ENCODE peak calls at places on chromosomes 2 and 18, in four cellular contexts. X is cardiac fibroblast, A is K562, H is HL-60. M is an unnamed sample.

GRCh38 chr18:2655954-2656236 is 369 bp downstream of the SMCHD1 start:
- DNase-seq in X (no peak), A (no peak), H (no peak), M (no peak)

GRCh38 chr2:55045685-55046221 is 4.5 kb downstream of the RTN4 start:
- DNase-seq in X (no peak), A (no peak), H (no peak), M (no peak)

GRCh38 chr2:45649457-45649854 is 2.0 kb upstream of the PRKCE start:
- DNase-seq in X (peak), A (no peak), H (no peak), M (no peak)

GRCh38 chr2:55862673-55863390 is 60.8 kb downstream of the EFEMP1 start:
- DNase-seq in X (peak), A (no peak), H (no peak), M (no peak)

GRCh38 chr2:191499874-191500565 is 177.9 kb upstream of the NABP1 start:
- DNase-seq in X (no peak), A (no peak), H (no peak), M (no peak)

GRCh38 chr18:64127172-64127571 is 21.7 kb downstream of the LINC00305 start:
- DNase-seq in X (no peak), A (no peak), H (no peak), M (no peak)

GRCh38 chr2:179619947-179620467 is 241.4 kb downstream of the ZNF385B start:
- DNase-seq in X (no peak), A (no peak), H (no peak), M (no peak)

GRCh38 chr2:111945444-111946293 is 47.3 kb downstream of the MERTK start:
- DNase-seq in X (no peak), A (no peak), H (no peak), M (no peak)

GRCh38 chr2:220077488-220077887 is 450.1 kb downstream of the SLC4A3 start:
- DNase-seq in X (peak), A (no peak), H (no peak), M (no peak)

GRCh38 chr2:162768646-162769045 is 69.9 kb downstream of the KCNH7 start:
- DNase-seq in X (no peak), A (no peak), H (no peak), M (no peak)

GRCh38 chr2:144325086-144325485 is 194.8 kb downstream of the ZEB2 start:
- DNase-seq in X (no peak), A (no peak), H (no peak), M (no peak)

GRCh38 chr2:111534816-111535803 is 348.9 kb downstream of the ANAPC1 start:
- DNase-seq in X (peak), A (no peak), H (no peak), M (no peak)

GRCh38 chr18:5414546-5414945 is 119.0 kb upstream of the ZBTB14 start:
- DNase-seq in X (no peak), A (no peak), H (no peak), M (peak)

GRCh38 chr2:213664817-213665216 is 380.6 kb downstream of the SPAG16 start:
- DNase-seq in X (no peak), A (no peak), H (no peak), M (no peak)

GRCh38 chr2:64599469-64599868 is 54.2 kb downstream of the SERTAD2 start:
- DNase-seq in X (no peak), A (no peak), H (no peak), M (no peak)

GRCh38 chr2:203623104-203623503 is 83.3 kb upstream of the CD28 start:
- DNase-seq in X (peak), A (no peak), H (no peak), M (no peak)

GRCh38 chr2:40087434-40087833 is 308.4 kb upstream of the THUMPD2 start:
- DNase-seq in X (peak), A (no peak), H (no peak), M (no peak)

GRCh38 chr2:1708476-1709334 is 35.6 kb downstream of the PXDN start:
- DNase-seq in X (peak), A (no peak), H (no peak), M (no peak)

GRCh38 chr18:33611525-33612135 is 33.6 kb downstream of the ASXL3 start:
- DNase-seq in X (no peak), A (no peak), H (no peak), M (no peak)

GRCh38 chr2:82027901-82028570 is 1723.5 kb upstream of the LRRTM1 start:
- DNase-seq in X (no peak), A (no peak), H (no peak), M (no peak)

GRCh38 chr2:82023710-82024109 is 1719.2 kb upstream of the LRRTM1 start:
- DNase-seq in X (no peak), A (no peak), H (peak), M (peak)
- TF ChIP-seq CTCF in X (no peak), A (no peak), H (peak), M (no peak)

DNA sequence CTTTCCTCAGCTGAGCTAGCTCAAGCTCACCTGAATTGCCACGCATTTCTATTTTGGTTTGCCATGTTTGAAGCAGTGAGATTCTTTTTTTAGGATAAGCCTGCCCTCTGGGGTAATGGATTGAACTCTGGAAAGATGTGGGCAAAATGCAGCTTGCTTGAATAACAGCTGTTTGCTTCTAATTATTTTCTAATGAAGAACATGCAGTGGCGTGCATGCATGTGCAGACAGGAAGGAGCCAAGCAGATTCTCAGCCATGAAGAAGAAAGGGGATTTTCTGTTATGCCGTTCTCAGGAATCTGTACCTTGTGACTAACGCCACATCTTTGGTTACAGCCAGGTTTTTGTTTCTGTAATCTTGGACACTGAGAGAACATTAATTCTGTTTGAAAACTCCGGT is 171.2 kb downstream of the ANTXR1 start:
- DNase-seq in X (no peak), A (no peak), H (no peak), M (no peak)
- TF ChIP-seq CTCF in X (no peak), A (no peak), H (no peak), M (no peak)

GRCh38 chr18:12247946-12248345 is 6.2 kb upstream of the CIDEA start:
- DNase-seq in X (no peak), A (no peak), H (no peak), M (no peak)

GRCh38 chr18:12248926-12249720 is 5.0 kb upstream of the CIDEA start:
- DNase-seq in X (no peak), A (no peak), H (no peak), M (no peak)

GRCh38 chr18:12245793-12246135 is 8.4 kb upstream of the CIDEA start:
- DNase-seq in X (no peak), A (no peak), H (no peak), M (no peak)

GRCh38 chr18:12251311-12251710 is 2.9 kb upstream of the CIDEA start:
- DNase-seq in X (no peak), A (no peak), H (no peak), M (no peak)

DNA sequence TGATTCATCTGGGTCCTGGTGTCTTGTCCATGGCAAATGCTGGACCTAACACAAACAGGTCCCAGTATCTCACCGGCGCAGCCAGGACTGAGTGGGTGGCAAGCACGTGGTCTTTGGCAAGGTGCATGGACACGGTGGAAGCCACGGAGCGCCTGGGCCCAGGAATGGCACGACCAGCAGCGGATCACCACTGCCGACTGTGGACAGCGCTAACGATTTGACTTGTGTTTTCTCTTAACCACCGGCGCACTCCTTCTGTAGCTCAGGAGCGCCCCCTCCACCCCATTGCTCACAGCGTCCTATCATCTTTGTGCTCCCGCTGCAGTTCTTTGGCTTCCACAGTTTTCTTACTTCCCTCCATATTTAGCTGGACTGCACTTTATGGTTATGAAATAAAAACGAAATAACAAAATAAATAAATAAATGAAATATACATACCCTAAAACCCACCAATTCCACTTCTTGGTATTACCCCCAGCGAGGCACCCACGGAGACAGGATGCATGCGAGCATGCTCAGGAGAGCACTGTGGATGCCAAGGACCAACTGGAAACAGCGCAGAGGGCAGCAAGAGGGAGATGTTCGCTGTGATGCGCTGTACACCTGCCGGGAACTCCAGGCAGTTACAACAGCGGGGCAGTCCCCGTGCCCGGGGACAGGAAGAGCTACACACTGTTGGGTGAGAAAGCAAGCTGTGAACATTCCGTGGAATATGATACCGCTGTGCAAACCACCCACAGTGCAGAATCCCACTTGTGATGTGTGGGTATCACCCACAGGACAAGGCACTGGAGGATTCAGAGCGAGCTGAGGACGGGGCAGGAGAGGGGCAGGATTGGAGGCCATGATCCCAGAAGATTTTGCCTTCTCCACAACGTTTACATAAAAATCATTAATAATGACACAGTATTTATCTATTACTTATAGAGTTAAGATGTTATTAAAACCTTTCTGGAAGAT is 7.0 kb upstream of the CIDEA start:
- DNase-seq in X (peak), A (peak), H (no peak), M (peak)
- TF ChIP-seq CTCF in X (peak), A (peak), H (no peak), M (peak)

GRCh38 chr2:96536445-96537065 is at the start of gene ARID5A:
- DNase-seq in X (peak), A (peak), H (peak), M (peak)
- TF ChIP-seq CTCF in X (peak), A (no peak), H (no peak), M (peak)

GRCh38 chr2:178419123-178419522 is 31.9 kb downstream of the PRKRA start:
- DNase-seq in X (peak), A (peak), H (no peak), M (no peak)
- TF ChIP-seq CTCF in X (peak), A (peak), H (no peak), M (no peak)

DNA sequence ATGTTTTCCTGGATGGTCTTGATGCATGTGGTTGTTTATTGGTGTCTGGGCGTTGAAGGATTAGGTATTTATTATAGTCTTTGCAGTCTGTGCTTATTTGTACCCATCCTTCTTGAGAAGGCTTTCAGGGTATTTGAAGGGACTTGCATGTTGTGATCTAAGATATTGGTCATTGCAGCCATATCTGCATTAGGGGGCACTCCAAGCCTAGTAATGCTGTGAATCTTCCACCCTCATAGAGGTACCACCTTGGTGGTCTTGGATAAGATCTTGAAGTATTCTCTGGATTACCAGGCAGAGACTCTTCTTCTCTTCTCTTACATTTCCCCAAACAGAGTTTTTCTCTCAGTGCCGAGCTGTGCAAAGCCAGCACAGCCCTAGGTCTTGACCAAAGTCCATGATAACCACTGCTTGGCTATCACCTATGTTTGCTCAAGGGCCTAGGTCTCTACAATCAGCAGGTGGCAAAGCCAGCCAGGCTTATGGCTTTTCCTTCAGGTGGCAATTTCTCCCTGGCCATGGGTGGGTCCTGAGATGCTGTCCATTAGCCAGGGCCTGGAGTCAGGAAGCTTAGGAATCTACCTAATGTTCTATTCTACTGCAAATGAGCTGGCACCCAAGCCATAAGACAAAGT is 15.4 kb upstream of the PPP1R1C start:
- DNase-seq in X (no peak), A (no peak), H (no peak), M (no peak)
- TF ChIP-seq CTCF in X (no peak), A (no peak), H (no peak), M (no peak)

DNA sequence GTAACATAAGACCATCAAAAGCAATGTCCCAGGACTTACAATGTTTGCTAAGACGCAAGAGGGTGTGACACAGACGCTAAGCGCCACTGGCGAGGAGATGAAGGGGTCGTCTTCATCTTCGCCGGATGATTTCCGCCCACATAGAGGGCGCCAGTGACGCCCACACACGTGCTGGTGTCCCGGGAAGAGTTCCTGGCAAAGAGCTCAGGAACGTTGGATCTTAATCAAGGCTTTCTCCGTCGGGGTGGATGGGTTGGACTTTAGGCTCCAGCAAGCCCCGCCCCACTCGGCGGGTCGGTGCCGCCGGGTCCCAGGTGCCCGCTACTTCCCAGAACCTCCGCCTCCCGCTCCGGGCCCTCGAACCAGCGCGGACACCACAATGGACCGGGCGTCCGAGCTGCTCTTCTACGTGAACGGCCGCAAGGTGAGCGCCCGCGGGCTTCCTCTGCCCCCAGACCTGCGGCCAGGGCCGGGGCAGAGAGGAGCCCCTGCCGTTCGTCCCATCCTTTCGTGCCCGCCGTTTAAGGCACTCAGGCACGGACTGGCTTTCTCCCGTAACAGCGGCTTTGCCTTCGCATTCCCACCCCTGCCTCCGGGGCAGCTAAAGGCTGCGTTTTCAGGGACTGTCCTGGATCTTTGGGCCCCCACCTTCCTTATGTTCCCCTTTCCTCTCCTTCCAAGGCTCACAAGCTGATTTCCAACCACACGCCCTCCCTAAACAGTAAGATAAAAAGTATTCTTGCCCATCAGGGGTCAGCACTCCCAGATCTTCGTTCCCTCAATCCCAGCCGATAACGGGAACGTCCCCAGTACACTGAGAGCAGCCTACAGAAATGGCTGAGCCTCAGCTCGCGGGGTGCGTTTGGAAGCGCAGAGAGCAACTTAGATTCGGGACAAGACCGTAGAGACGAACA is at the start of gene AOX1:
- DNase-seq in X (peak), A (no peak), H (no peak), M (peak)
- TF ChIP-seq CTCF in X (no peak), A (no peak), H (no peak), M (no peak)

GRCh38 chr18:39796413-39796812 is 2158.6 kb upstream of the PIK3C3 start:
- DNase-seq in X (no peak), A (no peak), H (no peak), M (no peak)

GRCh38 chr18:39799010-39799409 is 2156.0 kb upstream of the PIK3C3 start:
- DNase-seq in X (no peak), A (no peak), H (no peak), M (no peak)

GRCh38 chr18:39801010-39801409 is 2154.0 kb upstream of the PIK3C3 start:
- DNase-seq in X (no peak), A (no peak), H (no peak), M (no peak)

DNA sequence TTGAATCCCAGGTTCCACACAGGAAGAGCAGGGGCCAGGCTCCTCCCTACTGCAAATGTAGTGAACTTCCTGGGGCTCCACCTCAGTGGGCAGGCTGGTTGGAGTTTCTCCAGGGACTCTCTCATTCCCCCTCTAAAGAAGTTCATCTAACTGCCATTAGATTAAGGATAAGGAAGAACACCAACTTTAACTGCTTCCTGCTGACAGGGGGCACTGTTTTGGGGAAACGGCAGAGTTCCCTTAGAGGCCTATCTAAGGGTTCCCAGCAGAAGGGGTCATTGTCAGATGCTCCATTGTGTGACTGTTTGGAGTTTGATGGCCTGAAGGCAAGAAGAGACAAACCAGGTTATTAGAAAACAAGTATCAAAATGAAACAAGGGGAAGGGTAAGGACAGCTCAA is 2159.7 kb upstream of the PIK3C3 start:
- DNase-seq in X (no peak), A (no peak), H (no peak), M (no peak)
- TF ChIP-seq CTCF in X (no peak), A (no peak), H (no peak), M (no peak)